ENCODE peak calls at places on chromosomes 16 and 17, in five cellular contexts. One of them, this sample, is unnamed.

GRCh38 chr16:83995756-83996155 is 27.7 kb downstream of the NECAB2 start:
- DNase-seq in ovary: no peak
- DNase-seq in HFFc6: no peak
- DNase-seq in CD4-positive, alpha-beta T cell: no peak
- DNase-seq in stimulated activated CD4-positive, alpha-beta T cell treated with anti-CD3 and anti-CD28 coated beads, Interleukin-1b, Interleukin-23, amount 100 ng/mL, for 24 hours: no peak
- DNase-seq in this sample: no peak

GRCh38 chr17:56114469-56114868 is 38.8 kb upstream of the ANKFN1 start:
- DNase-seq in CD4-positive, alpha-beta T cell: no peak
- DNase-seq in HFFc6: no peak
- DNase-seq in ovary: no peak
- DNase-seq in stimulated activated CD4-positive, alpha-beta T cell treated with anti-CD3 and anti-CD28 coated beads, Interleukin-1b, Interleukin-23, amount 100 ng/mL, for 24 hours: no peak
- DNase-seq in this sample: no peak

GRCh38 chr17:68777243-68777855 is 176.2 kb upstream of the FAM20A start:
- DNase-seq in stimulated activated CD4-positive, alpha-beta T cell treated with anti-CD3 and anti-CD28 coated beads, Interleukin-1b, Interleukin-23, amount 100 ng/mL, for 24 hours: no peak
- DNase-seq in CD4-positive, alpha-beta T cell: no peak
- DNase-seq in HFFc6: peak; percentile 62
- DNase-seq in ovary: peak; percentile 65
- DNase-seq in this sample: peak; percentile 64

GRCh38 chr17:38587956-38588771 is 17.6 kb downstream of the SRCIN1 start:
- DNase-seq in ovary: no peak
- DNase-seq in CD4-positive, alpha-beta T cell: no peak
- DNase-seq in HFFc6: no peak
- DNase-seq in stimulated activated CD4-positive, alpha-beta T cell treated with anti-CD3 and anti-CD28 coated beads, Interleukin-1b, Interleukin-23, amount 100 ng/mL, for 24 hours: no peak
- DNase-seq in this sample: no peak

GRCh38 chr16:24689128-24689527 is 40.3 kb upstream of the TNRC6A start:
- DNase-seq in ovary: no peak
- DNase-seq in HFFc6: peak; percentile 39
- DNase-seq in CD4-positive, alpha-beta T cell: no peak
- DNase-seq in stimulated activated CD4-positive, alpha-beta T cell treated with anti-CD3 and anti-CD28 coated beads, Interleukin-1b, Interleukin-23, amount 100 ng/mL, for 24 hours: no peak
- DNase-seq in this sample: peak; percentile 47

GRCh38 chr16:67466581-67466980 is 14.4 kb downstream of the ATP6V0D1 start:
- DNase-seq in stimulated activated CD4-positive, alpha-beta T cell treated with anti-CD3 and anti-CD28 coated beads, Interleukin-1b, Interleukin-23, amount 100 ng/mL, for 24 hours: no peak
- DNase-seq in CD4-positive, alpha-beta T cell: no peak
- DNase-seq in ovary: no peak
- DNase-seq in HFFc6: no peak
- DNase-seq in this sample: no peak

GRCh38 chr16:56310685-56311084 is 114.7 kb downstream of the AMFR start:
- DNase-seq in ovary: no peak
- DNase-seq in stimulated activated CD4-positive, alpha-beta T cell treated with anti-CD3 and anti-CD28 coated beads, Interleukin-1b, Interleukin-23, amount 100 ng/mL, for 24 hours: no peak
- DNase-seq in HFFc6: no peak
- DNase-seq in CD4-positive, alpha-beta T cell: no peak
- DNase-seq in this sample: no peak

GRCh38 chr16:89602273-89602951 is 11.0 kb upstream of the DPEP1 start:
- DNase-seq in CD4-positive, alpha-beta T cell: peak; percentile 29
- DNase-seq in stimulated activated CD4-positive, alpha-beta T cell treated with anti-CD3 and anti-CD28 coated beads, Interleukin-1b, Interleukin-23, amount 100 ng/mL, for 24 hours: peak; percentile 56
- DNase-seq in ovary: no peak
- DNase-seq in HFFc6: peak; percentile 79
- DNase-seq in this sample: peak; percentile 88

GRCh38 chr16:85970712-85971220 is 71.8 kb downstream of the IRF8 start:
- DNase-seq in ovary: no peak
- DNase-seq in CD4-positive, alpha-beta T cell: no peak
- DNase-seq in HFFc6: no peak
- DNase-seq in stimulated activated CD4-positive, alpha-beta T cell treated with anti-CD3 and anti-CD28 coated beads, Interleukin-1b, Interleukin-23, amount 100 ng/mL, for 24 hours: no peak
- DNase-seq in this sample: no peak

GRCh38 chr17:74566132-74566753 is 1.1 kb downstream of the CD300H start:
- DNase-seq in HFFc6: no peak
- DNase-seq in stimulated activated CD4-positive, alpha-beta T cell treated with anti-CD3 and anti-CD28 coated beads, Interleukin-1b, Interleukin-23, amount 100 ng/mL, for 24 hours: peak; percentile 25
- DNase-seq in ovary: no peak
- DNase-seq in CD4-positive, alpha-beta T cell: no peak
- DNase-seq in this sample: peak; percentile 28

GRCh38 chr16:1048442-1049112 is 24.0 kb upstream of the SSTR5 start:
- DNase-seq in HFFc6: no peak
- DNase-seq in stimulated activated CD4-positive, alpha-beta T cell treated with anti-CD3 and anti-CD28 coated beads, Interleukin-1b, Interleukin-23, amount 100 ng/mL, for 24 hours: no peak
- DNase-seq in ovary: no peak
- DNase-seq in CD4-positive, alpha-beta T cell: no peak
- DNase-seq in this sample: no peak

GRCh38 chr17:80647746-80648145 is 103.1 kb downstream of the RPTOR start:
- DNase-seq in stimulated activated CD4-positive, alpha-beta T cell treated with anti-CD3 and anti-CD28 coated beads, Interleukin-1b, Interleukin-23, amount 100 ng/mL, for 24 hours: no peak
- DNase-seq in HFFc6: peak; percentile 86
- DNase-seq in CD4-positive, alpha-beta T cell: no peak
- DNase-seq in ovary: no peak
- DNase-seq in this sample: peak; percentile 86

GRCh38 chr17:39261286-39261685 is 35.5 kb upstream of the STAC2 start:
- DNase-seq in CD4-positive, alpha-beta T cell: no peak
- DNase-seq in stimulated activated CD4-positive, alpha-beta T cell treated with anti-CD3 and anti-CD28 coated beads, Interleukin-1b, Interleukin-23, amount 100 ng/mL, for 24 hours: no peak
- DNase-seq in ovary: no peak
- DNase-seq in HFFc6: no peak
- DNase-seq in this sample: no peak

GRCh38 chr17:67051155-67051538 is 6.8 kb downstream of the CACNG1 start:
- DNase-seq in ovary: no peak
- DNase-seq in stimulated activated CD4-positive, alpha-beta T cell treated with anti-CD3 and anti-CD28 coated beads, Interleukin-1b, Interleukin-23, amount 100 ng/mL, for 24 hours: no peak
- DNase-seq in CD4-positive, alpha-beta T cell: no peak
- DNase-seq in HFFc6: no peak
- DNase-seq in this sample: no peak

GRCh38 chr17:78144146-78144719 is 2.0 kb upstream of the C17orf99 start:
- DNase-seq in HFFc6: peak; percentile 45
- DNase-seq in stimulated activated CD4-positive, alpha-beta T cell treated with anti-CD3 and anti-CD28 coated beads, Interleukin-1b, Interleukin-23, amount 100 ng/mL, for 24 hours: no peak
- DNase-seq in CD4-positive, alpha-beta T cell: no peak
- DNase-seq in ovary: peak; percentile 91
- DNase-seq in this sample: peak; percentile 72

GRCh38 chr17:48751172-48751571 is 22.6 kb upstream of the HOXB13 start:
- DNase-seq in HFFc6: no peak
- DNase-seq in CD4-positive, alpha-beta T cell: no peak
- DNase-seq in stimulated activated CD4-positive, alpha-beta T cell treated with anti-CD3 and anti-CD28 coated beads, Interleukin-1b, Interleukin-23, amount 100 ng/mL, for 24 hours: no peak
- DNase-seq in ovary: no peak
- DNase-seq in this sample: no peak

GRCh38 chr17:38746893-38747384 is 1.2 kb downstream of the PCGF2 start:
- DNase-seq in ovary: peak; percentile 65
- DNase-seq in stimulated activated CD4-positive, alpha-beta T cell treated with anti-CD3 and anti-CD28 coated beads, Interleukin-1b, Interleukin-23, amount 100 ng/mL, for 24 hours: no peak
- DNase-seq in CD4-positive, alpha-beta T cell: no peak
- DNase-seq in HFFc6: no peak
- DNase-seq in this sample: no peak

GRCh38 chr16:84555418-84556196 is 51.1 kb upstream of the MEAK7 start:
- DNase-seq in CD4-positive, alpha-beta T cell: no peak
- DNase-seq in ovary: no peak
- DNase-seq in stimulated activated CD4-positive, alpha-beta T cell treated with anti-CD3 and anti-CD28 coated beads, Interleukin-1b, Interleukin-23, amount 100 ng/mL, for 24 hours: no peak
- DNase-seq in HFFc6: no peak
- DNase-seq in this sample: no peak

GRCh38 chr16:68310441-68311315 is at the start of the genes PRMT7 and SLC7A6OS:
- DNase-seq in CD4-positive, alpha-beta T cell: peak; percentile 85
- DNase-seq in stimulated activated CD4-positive, alpha-beta T cell treated with anti-CD3 and anti-CD28 coated beads, Interleukin-1b, Interleukin-23, amount 100 ng/mL, for 24 hours: peak; percentile 87
- DNase-seq in HFFc6: peak; percentile 83
- DNase-seq in ovary: peak; percentile 82
- DNase-seq in this sample: peak; percentile 91

GRCh38 chr17:45223541-45224528 is 2.1 kb downstream of the FMNL1 start:
- DNase-seq in ovary: no peak
- DNase-seq in stimulated activated CD4-positive, alpha-beta T cell treated with anti-CD3 and anti-CD28 coated beads, Interleukin-1b, Interleukin-23, amount 100 ng/mL, for 24 hours: no peak
- DNase-seq in HFFc6: no peak
- DNase-seq in CD4-positive, alpha-beta T cell: no peak
- DNase-seq in this sample: no peak

GRCh38 chr17:28744104-28744801 is 442 bp downstream of the TRAF4 start:
- DNase-seq in HFFc6: no peak
- DNase-seq in CD4-positive, alpha-beta T cell: peak; percentile 39
- DNase-seq in stimulated activated CD4-positive, alpha-beta T cell treated with anti-CD3 and anti-CD28 coated beads, Interleukin-1b, Interleukin-23, amount 100 ng/mL, for 24 hours: peak; percentile 64
- DNase-seq in ovary: peak; percentile 77
- DNase-seq in this sample: no peak

GRCh38 chr16:87238371-87238715 is 78.8 kb downstream of the C16orf95 start:
- DNase-seq in CD4-positive, alpha-beta T cell: no peak
- DNase-seq in HFFc6: no peak
- DNase-seq in ovary: no peak
- DNase-seq in stimulated activated CD4-positive, alpha-beta T cell treated with anti-CD3 and anti-CD28 coated beads, Interleukin-1b, Interleukin-23, amount 100 ng/mL, for 24 hours: no peak
- DNase-seq in this sample: no peak

GRCh38 chr17:8362651-8363332 is 13.7 kb downstream of the KRABD2 start:
- DNase-seq in ovary: no peak
- DNase-seq in HFFc6: peak; percentile 58
- DNase-seq in CD4-positive, alpha-beta T cell: no peak
- DNase-seq in stimulated activated CD4-positive, alpha-beta T cell treated with anti-CD3 and anti-CD28 coated beads, Interleukin-1b, Interleukin-23, amount 100 ng/mL, for 24 hours: no peak
- DNase-seq in this sample: no peak

GRCh38 chr16:76749780-76750375 is 441.1 kb upstream of the MON1B start:
- DNase-seq in ovary: no peak
- DNase-seq in stimulated activated CD4-positive, alpha-beta T cell treated with anti-CD3 and anti-CD28 coated beads, Interleukin-1b, Interleukin-23, amount 100 ng/mL, for 24 hours: no peak
- DNase-seq in HFFc6: no peak
- DNase-seq in CD4-positive, alpha-beta T cell: no peak
- DNase-seq in this sample: no peak

GRCh38 chr16:47888142-47888541 is 267.7 kb downstream of the ABCC12 start:
- DNase-seq in HFFc6: peak; percentile 51
- DNase-seq in stimulated activated CD4-positive, alpha-beta T cell treated with anti-CD3 and anti-CD28 coated beads, Interleukin-1b, Interleukin-23, amount 100 ng/mL, for 24 hours: no peak
- DNase-seq in CD4-positive, alpha-beta T cell: no peak
- DNase-seq in ovary: no peak
- DNase-seq in this sample: peak; percentile 68

GRCh38 chr16:71440669-71441347 is 1.0 kb downstream of the TLE7 start:
- DNase-seq in stimulated activated CD4-positive, alpha-beta T cell treated with anti-CD3 and anti-CD28 coated beads, Interleukin-1b, Interleukin-23, amount 100 ng/mL, for 24 hours: no peak
- DNase-seq in CD4-positive, alpha-beta T cell: no peak
- DNase-seq in HFFc6: no peak
- DNase-seq in ovary: no peak
- DNase-seq in this sample: no peak